ENCODE peak calls at places on chromosomes 7 and 10, in eight cellular contexts. N, B, H, P, F, C, O and R are unnamed samples.

GRCh38 chr10:130441041-130441440 is 304.9 kb downstream of the GLRX3 start:
- DNase-seq in N (no peak), O (no peak), B (no peak), P (no peak), F (no peak), H (no peak), C (no peak), R (no peak)

GRCh38 chr7:106064836-106065559 is 47.1 kb downstream of the SYPL1 start:
- DNase-seq in P (peak; percentile 82), H (peak; percentile 95), N (peak; percentile 75), C (no peak), F (peak; percentile 70), B (peak; percentile 90), O (peak; percentile 82), R (peak; percentile 92)

GRCh38 chr10:30581779-30582380 is 47.7 kb downstream of the LYZL2 start:
- DNase-seq in C (peak; percentile 11), B (no peak), H (peak; percentile 40), F (peak; percentile 30), O (no peak), N (peak; percentile 8), P (peak; percentile 25), R (peak; percentile 45)

GRCh38 chr7:99013266-99014112 is 130.4 kb downstream of the SMURF1 start:
- DNase-seq in C (no peak), N (no peak), F (no peak), O (no peak), P (no peak), B (no peak), H (no peak), R (no peak)

GRCh38 chr10:13158401-13158800 is 3.0 kb upstream of the MCM10 start:
- DNase-seq in H (no peak), O (no peak), B (no peak), N (no peak), P (no peak), C (peak; percentile 7), F (no peak), R (no peak)

GRCh38 chr7:106737202-106737562 is 76.2 kb upstream of the CCDC71L start:
- DNase-seq in N (no peak), B (no peak), H (peak; percentile 35), P (peak; percentile 36), O (no peak), C (no peak), F (no peak), R (no peak)

GRCh38 chr10:42942279-42942932 is 134.5 kb upstream of the RET start:
- DNase-seq in F (no peak), B (no peak), O (no peak), H (no peak), N (no peak), P (no peak), C (no peak), R (no peak)

GRCh38 chr7:1794888-1795542 is 124.9 kb downstream of the ELFN1 start:
- DNase-seq in C (no peak), P (no peak), O (no peak), N (no peak), B (no peak), F (no peak), H (no peak), R (no peak)

GRCh38 chr7:96778263-96778662 is 68.6 kb upstream of the SEM1 start:
- DNase-seq in F (no peak), P (no peak), B (no peak), N (no peak), H (no peak), C (no peak), O (no peak), R (no peak)

GRCh38 chr10:71218833-71219120 is 6.4 kb downstream of the UNC5B start:
- DNase-seq in C (no peak), O (no peak), H (no peak), P (peak; percentile 30), B (no peak), N (no peak), F (no peak), R (no peak)

GRCh38 chr10:21334891-21335696 is 190.4 kb downstream of the SKIDA1 start:
- DNase-seq in H (peak; percentile 82), F (no peak), N (no peak), B (peak; percentile 57), P (no peak), C (no peak), O (peak; percentile 65), R (no peak)

GRCh38 chr10:5595591-5596590 is 70.5 kb downstream of the ASB13 start:
- DNase-seq in O (no peak), N (no peak), C (no peak), H (peak; percentile 28), P (no peak), F (peak; percentile 55), B (no peak), R (no peak)

GRCh38 chr10:13629116-13629515 is 42.4 kb downstream of the PRPF18 start:
- DNase-seq in P (no peak), H (no peak), N (no peak), F (no peak), O (no peak), C (no peak), B (no peak), R (no peak)

GRCh38 chr10:124837687-124838086 is 36.1 kb downstream of the ABRAXAS2 start:
- DNase-seq in N (no peak), H (no peak), O (no peak), P (no peak), B (no peak), F (no peak), C (no peak), R (no peak)

GRCh38 chr7:119606297-119606696 is 666.7 kb upstream of the KCND2 start:
- DNase-seq in C (no peak), P (no peak), B (no peak), H (no peak), O (no peak), N (no peak), F (no peak), R (no peak)

GRCh38 chr10:129365767-129366400 is 101.2 kb upstream of the MGMT start:
- DNase-seq in O (no peak), H (no peak), N (no peak), P (no peak), C (peak; percentile 6), B (no peak), F (no peak), R (no peak)

GRCh38 chr10:105347487-105347886 is 706.4 kb downstream of the SORCS3 start:
- DNase-seq in B (no peak), O (no peak), C (no peak), P (no peak), N (no peak), H (no peak), F (no peak), R (no peak)

GRCh38 chr10:32167450-32167849 is 111.2 kb upstream of the KIF5B start:
- DNase-seq in O (no peak), P (no peak), H (no peak), C (no peak), F (no peak), N (no peak), B (no peak), R (no peak)

GRCh38 chr7:158431941-158432347 is 155.7 kb downstream of the PTPRN2 start:
- DNase-seq in F (no peak), B (peak; percentile 46), H (peak; percentile 89), O (peak; percentile 82), N (no peak), C (no peak), P (no peak), R (no peak)

GRCh38 chr10:72694476-72695369 is 2.8 kb downstream of the MCU start:
- DNase-seq in N (no peak), B (no peak), O (no peak), P (peak; percentile 90), H (peak; percentile 58), F (no peak), C (no peak), R (peak; percentile 68)

GRCh38 chr7:105011771-105012502 is 2.1 kb upstream of the KMT2E start:
- DNase-seq in P (no peak), F (no peak), N (no peak), B (peak; percentile 38), O (peak; percentile 38), H (no peak), C (peak; percentile 52), R (no peak)

GRCh38 chr10:26389533-26389932 is 48.6 kb upstream of the APBB1IP start:
- DNase-seq in B (no peak), P (no peak), C (no peak), O (no peak), H (no peak), F (no peak), N (no peak), R (no peak)

GRCh38 chr7:21507627-21508343 is 35.1 kb upstream of the DNAH11 start:
- DNase-seq in N (no peak), B (peak; percentile 33), H (peak; percentile 6), P (peak; percentile 35), F (peak; percentile 7), C (peak; percentile 31), O (peak; percentile 37), R (peak; percentile 67)

GRCh38 chr10:23310443-23310842 is 34.2 kb downstream of the C10orf67 start:
- DNase-seq in H (no peak), P (peak; percentile 54), B (peak; percentile 34), C (no peak), O (no peak), F (no peak), N (no peak), R (no peak)

GRCh38 chr10:94760586-94761178 is 1.8 kb upstream of the CYP2C19 start:
- DNase-seq in P (no peak), C (no peak), F (no peak), B (no peak), O (no peak), N (no peak), H (no peak), R (no peak)

GRCh38 chr7:86929293-86930109 is 130.0 kb downstream of the ELAPOR2 start:
- DNase-seq in C (no peak), F (no peak), H (no peak), B (no peak), O (no peak), N (no peak), P (no peak), R (no peak)

GRCh38 chr7:132516042-132516840 is 60.0 kb downstream of the PLXNA4 start:
- DNase-seq in P (no peak), C (no peak), O (no peak), F (no peak), B (peak; percentile 55), H (no peak), N (no peak), R (peak; percentile 23)

GRCh38 chr7:87784424-87784823 is 91.7 kb downstream of the SLC25A40 start:
- DNase-seq in P (no peak), H (no peak), B (no peak), F (no peak), N (no peak), C (no peak), O (no peak), R (no peak)

GRCh38 chr7:139494835-139495568 is 11.5 kb upstream of the KLRG2 start:
- DNase-seq in F (no peak), O (no peak), H (no peak), B (no peak), P (no peak), N (no peak), C (peak; percentile 21), R (peak; percentile 39)

GRCh38 chr10:52568309-52568708 is 204.3 kb downstream of the MBL2 start:
- DNase-seq in H (no peak), F (no peak), C (no peak), O (no peak), N (no peak), P (peak; percentile 66), B (no peak), R (no peak)

GRCh38 chr7:47216439-47216838 is 365.5 kb downstream of the TNS3 start:
- DNase-seq in H (no peak), O (no peak), P (no peak), N (no peak), B (no peak), F (no peak), C (no peak), R (no peak)

GRCh38 chr7:91565499-91566331 is 301.5 kb downstream of the FZD1 start:
- DNase-seq in N (peak; percentile 86), P (peak; percentile 94), F (no peak), C (no peak), H (peak; percentile 9), O (no peak), B (no peak), R (peak; percentile 52)